ENCODE peak calls at places on chromosomes 5 and 9, in five cellular contexts. S is foreskin keratinocyte, A is A549, N is HepG2, D is substantia nigra. B is an unnamed sample.

GRCh38 chr5:174723315-174723978 is 935 bp upstream of the MSX2 start:
- DNase-seq in S (no peak), A (no peak), N (no peak), D (no peak), B (no peak)

GRCh38 chr9:33750839-33751339 is 44.5 kb upstream of the PRSS3 start:
- DNase-seq in S (no peak), A (no peak), N (no peak), D (no peak), B (no peak)

GRCh38 chr5:90916947-90917800 is 358.6 kb downstream of the ADGRV1 start:
- DNase-seq in S (no peak), A (no peak), N (no peak), D (no peak), B (no peak)

GRCh38 chr5:59999056-59999455 is 105.5 kb upstream of the PDE4D start:
- DNase-seq in S (peak), A (no peak), N (no peak), D (no peak), B (peak)

GRCh38 chr5:82376309-82376708 is 98.2 kb upstream of the RPS23 start:
- DNase-seq in S (no peak), A (no peak), N (no peak), D (no peak), B (no peak)

GRCh38 chr5:143471041-143471509 is 67.6 kb upstream of the NR3C1 start:
- DNase-seq in S (peak), A (no peak), N (no peak), D (no peak), B (peak)

GRCh38 chr5:178590141-178590923 is at the start of gene COL23A1:
- DNase-seq in S (no peak), A (no peak), N (no peak), D (no peak), B (peak)

GRCh38 chr5:10886497-10886896 is 125.5 kb upstream of the DAP start:
- DNase-seq in S (no peak), A (no peak), N (no peak), D (no peak), B (no peak)

GRCh38 chr9:13279284-13280162 is at the start of gene MPDZ:
- DNase-seq in S (no peak), A (peak), N (peak), D (peak), B (peak)

GRCh38 chr5:120684213-120684612 is 220.1 kb downstream of the PRR16 start:
- DNase-seq in S (no peak), A (no peak), N (no peak), D (no peak), B (peak)

GRCh38 chr5:9605459-9605858 is 24.7 kb downstream of the TAS2R1 start:
- DNase-seq in S (no peak), A (no peak), N (no peak), D (no peak), B (no peak)

GRCh38 chr9:92970467-92970923 is 23.2 kb downstream of the FGD3 start:
- DNase-seq in S (peak), A (no peak), N (no peak), D (no peak), B (peak)

GRCh38 chr5:128498844-128499455 is 39.1 kb downstream of the FBN2 start:
- DNase-seq in S (no peak), A (peak), N (no peak), D (no peak), B (peak)

GRCh38 chr9:100216178-100216787 is 117.2 kb downstream of the INVS start:
- DNase-seq in S (peak), A (peak), N (peak), D (no peak), B (peak)

GRCh38 chr9:18722882-18723281 is 248.9 kb downstream of the ADAMTSL1 start:
- DNase-seq in S (no peak), A (no peak), N (no peak), D (no peak), B (no peak)

GRCh38 chr5:155082401-155082800 is 68.8 kb downstream of the KIF4B start:
- DNase-seq in S (peak), A (peak), N (no peak), D (no peak), B (peak)

GRCh38 chr9:95507456-95508241 is 9.1 kb downstream of the PTCH1 start:
- DNase-seq in S (peak), A (peak), N (peak), D (no peak), B (peak)

GRCh38 chr9:78462616-78463015 is 165.7 kb downstream of the PSAT1 start:
- DNase-seq in S (peak), A (no peak), N (no peak), D (no peak), B (peak)

GRCh38 chr9:133160742-133161541 is 2.8 kb downstream of the GBGT1 start:
- DNase-seq in S (peak), A (peak), N (peak), D (no peak), B (peak)

GRCh38 chr9:27528278-27528885 is 1.2 kb downstream of the MOB3B start:
- DNase-seq in S (peak), A (no peak), N (no peak), D (peak), B (peak)

GRCh38 chr5:73691301-73691700 is 65.3 kb downstream of the ARHGEF28 start:
- DNase-seq in S (no peak), A (no peak), N (no peak), D (no peak), B (no peak)

GRCh38 chr5:156687514-156687913 is 162.6 kb upstream of the PPP1R2B start:
- DNase-seq in S (no peak), A (no peak), N (no peak), D (no peak), B (no peak)

GRCh38 chr5:173010547-173011464 is 27.2 kb downstream of the ATP6V0E1 start:
- DNase-seq in S (no peak), A (no peak), N (peak), D (peak), B (peak)

GRCh38 chr9:134589748-134590147 is 51.9 kb upstream of the COL5A1 start:
- DNase-seq in S (no peak), A (no peak), N (no peak), D (no peak), B (no peak)

GRCh38 chr5:174493536-174493935 is 230.8 kb upstream of the MSX2 start:
- DNase-seq in S (no peak), A (no peak), N (no peak), D (no peak), B (no peak)

GRCh38 chr5:157327771-157328170 is 61.8 kb downstream of the CYFIP2 start:
- DNase-seq in S (no peak), A (no peak), N (no peak), D (no peak), B (no peak)

GRCh38 chr9:106324071-106324470 is 538.9 kb upstream of the ZNF462 start:
- DNase-seq in S (no peak), A (no peak), N (no peak), D (no peak), B (no peak)

GRCh38 chr9:87194471-87194870 is 247.2 kb upstream of the GAS1 start:
- DNase-seq in S (peak), A (no peak), N (no peak), D (no peak), B (peak)

GRCh38 chr5:132486318-132487094 is 4.1 kb downstream of the IRF1 start:
- DNase-seq in S (no peak), A (no peak), N (no peak), D (no peak), B (no peak)

GRCh38 chr5:136026636-136027035 is 2.2 kb upstream of the TGFBI start:
- DNase-seq in S (no peak), A (no peak), N (no peak), D (no peak), B (no peak)

GRCh38 chr5:5141011-5141599 is 975 bp downstream of the ADAMTS16 start:
- DNase-seq in S (no peak), A (no peak), N (no peak), D (no peak), B (no peak)

GRCh38 chr9:125674981-125675973 is 31.7 kb downstream of the MAPKAP1 start:
- DNase-seq in S (peak), A (peak), N (peak), D (no peak), B (peak)

GRCh38 chr9:92740446-92740961 is 24.1 kb downstream of the BICD2 start:
- DNase-seq in S (peak), A (no peak), N (no peak), D (no peak), B (peak)

GRCh38 chr9:134995792-134996120 is 78.0 kb upstream of the FCN1 start:
- DNase-seq in S (no peak), A (no peak), N (no peak), D (no peak), B (no peak)

GRCh38 chr5:83632874-83633273 is 87.8 kb downstream of the HAPLN1 start:
- DNase-seq in S (peak), A (no peak), N (no peak), D (no peak), B (peak)

GRCh38 chr9:101268426-101268825 is 116.4 kb downstream of the BAAT start:
- DNase-seq in S (no peak), A (no peak), N (no peak), D (no peak), B (no peak)

GRCh38 chr9:27033815-27034403 is 28.4 kb upstream of the LRRC19 start:
- DNase-seq in S (no peak), A (peak), N (peak), D (no peak), B (peak)

GRCh38 chr5:124867064-124867707 is 120.7 kb upstream of the ZNF608 start:
- DNase-seq in S (peak), A (no peak), N (no peak), D (no peak), B (peak)
- H3K27ac ChIP-seq in S (no peak), A (no peak), N (no peak), D (no peak), B (no peak)

DNA sequence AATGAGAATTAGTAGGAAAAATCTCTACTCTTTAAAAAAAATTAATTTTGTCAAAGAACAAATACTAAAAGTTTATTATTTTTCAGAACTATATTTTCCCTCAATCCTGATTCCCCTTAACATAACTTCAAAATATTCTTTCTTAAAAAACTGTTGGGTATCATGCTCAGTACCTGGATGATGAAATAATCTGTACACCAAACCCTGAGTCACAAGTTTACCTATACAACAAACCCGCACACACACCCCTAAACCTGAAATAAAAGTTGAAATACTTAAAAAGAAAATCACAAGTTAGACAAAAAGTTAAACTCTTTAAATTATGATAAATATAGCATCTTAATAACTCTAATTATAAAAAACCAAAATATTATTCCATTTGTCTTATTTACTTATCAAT is 812.3 kb downstream of the MAT2B start:
- DNase-seq in S (no peak), A (no peak), N (no peak), D (no peak), B (no peak)
- H3K27ac ChIP-seq in S (no peak), A (no peak), N (no peak), D (no peak), B (no peak)

GRCh38 chr5:95934207-95934804 is 27.3 kb downstream of the ELL2 start:
- DNase-seq in S (no peak), A (no peak), N (no peak), D (no peak), B (no peak)
- H3K27ac ChIP-seq in S (no peak), A (no peak), N (no peak), D (peak), B (no peak)

DNA sequence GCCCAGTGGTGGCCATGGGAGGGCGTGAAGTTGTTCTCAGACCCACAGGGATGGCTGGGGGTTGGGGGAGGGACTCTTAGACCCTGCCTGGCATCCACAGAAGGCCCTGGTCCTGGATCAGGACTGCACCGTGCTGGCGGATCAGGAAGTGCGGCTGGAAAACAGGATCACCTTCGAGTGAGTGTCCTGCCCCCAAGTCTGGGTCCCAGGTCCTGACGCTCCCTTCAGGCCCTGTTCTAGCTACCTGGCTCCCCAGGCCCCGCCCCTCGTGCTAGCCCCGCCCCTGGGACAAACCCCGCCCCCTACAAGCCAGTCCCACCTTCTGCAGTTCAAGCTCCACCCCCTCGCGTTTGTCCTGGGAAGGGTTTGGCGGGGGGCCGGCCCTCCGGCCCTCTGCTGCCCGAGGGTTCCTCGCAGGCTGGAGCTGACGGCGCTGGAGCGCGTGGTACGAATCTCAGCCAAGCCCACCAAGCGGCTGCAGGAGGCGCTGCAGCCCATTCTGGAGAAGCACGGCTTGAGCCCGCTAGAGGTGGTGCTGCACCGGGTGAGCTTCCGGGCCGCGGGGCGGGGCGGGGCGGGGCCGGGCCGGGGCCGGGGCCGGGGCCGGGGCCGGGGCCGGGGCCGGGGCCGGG is 12.9 kb downstream of the RGS14 start:
- DNase-seq in S (peak), A (peak), N (peak), D (no peak), B (peak)
- H3K27ac ChIP-seq in S (no peak), A (peak), N (peak), D (no peak), B (no peak)

DNA sequence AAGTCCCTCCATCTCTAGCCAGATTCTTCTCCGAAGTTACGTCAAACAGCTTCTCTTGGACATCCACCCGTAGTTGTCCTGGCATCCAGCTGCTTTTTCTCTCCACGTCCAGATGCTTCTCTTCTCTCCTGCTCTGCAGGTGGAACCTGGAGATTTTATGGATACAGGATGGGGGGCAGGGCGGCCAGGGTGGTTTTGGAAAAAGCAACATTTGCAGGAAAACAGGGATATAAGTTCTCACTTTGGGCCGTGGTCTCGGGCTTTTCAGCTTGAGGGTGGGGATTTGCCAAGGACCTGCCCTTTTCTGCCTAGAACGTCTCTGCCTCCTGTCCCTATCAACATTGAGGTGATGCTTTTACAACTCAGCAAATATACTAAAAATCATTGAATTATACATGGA is 1941.6 kb upstream of the C9orf72 start:
- DNase-seq in S (no peak), A (no peak), N (no peak), D (no peak), B (no peak)
- H3K27ac ChIP-seq in S (no peak), A (no peak), N (no peak), D (peak), B (no peak)

GRCh38 chr9:119020730-119021333 is 348.4 kb downstream of the BRINP1 start:
- DNase-seq in S (no peak), A (no peak), N (no peak), D (no peak), B (no peak)
- H3K27ac ChIP-seq in S (no peak), A (no peak), N (no peak), D (no peak), B (no peak)

GRCh38 chr9:14343236-14343947 is 29.5 kb upstream of the NFIB start:
- DNase-seq in S (no peak), A (no peak), N (no peak), D (no peak), B (no peak)
- H3K27ac ChIP-seq in S (no peak), A (no peak), N (no peak), D (peak), B (no peak)

GRCh38 chr9:9133526-9133925 is 1333.9 kb upstream of the DMAC1 start:
- DNase-seq in S (no peak), A (no peak), N (no peak), D (no peak), B (no peak)
- H3K27ac ChIP-seq in S (no peak), A (no peak), N (no peak), D (peak), B (no peak)

GRCh38 chr5:89444073-89444472 is 561.1 kb upstream of the MEF2C start:
- DNase-seq in S (no peak), A (no peak), N (no peak), D (no peak), B (no peak)
- H3K27ac ChIP-seq in S (no peak), A (no peak), N (no peak), D (no peak), B (no peak)

B was measured in mammary epithelial cell.